ENCODE peak calls at places on chromosome 3, in four cellular contexts. G, W, S and D are unnamed samples.

GRCh38 chr3:168066882-168067281 is 28.8 kb downstream of the GOLIM4 start:
- DNase-seq in G (no peak), W (no peak), S (no peak), D (no peak)

GRCh38 chr3:135224963-135225362 is 429.9 kb downstream of the EPHB1 start:
- DNase-seq in G (no peak), W (no peak), S (no peak), D (no peak)

GRCh38 chr3:28268989-28269388 is 27.6 kb downstream of the CMC1 start:
- DNase-seq in G (no peak), W (no peak), S (no peak), D (no peak)

GRCh38 chr3:4565806-4566501 is 72.8 kb downstream of the ITPR1 start:
- DNase-seq in G (no peak), W (no peak), S (peak), D (no peak)

GRCh38 chr3:53956591-53956990 is 64.9 kb upstream of the SELENOK start:
- DNase-seq in G (no peak), W (no peak), S (no peak), D (no peak)

GRCh38 chr3:105835606-105836005 is 33.2 kb downstream of the CBLB start:
- DNase-seq in G (no peak), W (no peak), S (no peak), D (no peak)

GRCh38 chr3:58751235-58751634 is 84.7 kb upstream of the FAM3D start:
- DNase-seq in G (no peak), W (no peak), S (no peak), D (no peak)

GRCh38 chr3:113532698-113533533 is 561 bp downstream of the SIDT1 start:
- DNase-seq in G (no peak), W (no peak), S (no peak), D (no peak)

GRCh38 chr3:145333931-145334330 is 827.1 kb downstream of the PLOD2 start:
- DNase-seq in G (no peak), W (no peak), S (peak), D (no peak)

GRCh38 chr3:43477600-43477999 is 144.2 kb downstream of the ANO10 start:
- DNase-seq in G (no peak), W (no peak), S (no peak), D (no peak)

GRCh38 chr3:31688847-31689246 is 156.1 kb downstream of the STT3B start:
- DNase-seq in G (no peak), W (no peak), S (no peak), D (no peak)

GRCh38 chr3:140917769-140918168 is 23.9 kb upstream of the SLC25A36 start:
- DNase-seq in G (no peak), W (no peak), S (no peak), D (no peak)

GRCh38 chr3:185647134-185647879 is 61.2 kb downstream of the SENP2 start:
- DNase-seq in G (peak), W (no peak), S (no peak), D (no peak)

GRCh38 chr3:83877909-83878308 is 1080.9 kb upstream of the CADM2 start:
- DNase-seq in G (peak), W (no peak), S (no peak), D (no peak)

GRCh38 chr3:109373933-109374332 is 36.6 kb upstream of the DPPA4 start:
- DNase-seq in G (no peak), W (no peak), S (no peak), D (no peak)

GRCh38 chr3:34206996-34207395 is 408.6 kb downstream of the PDCD6IP start:
- DNase-seq in G (peak), W (peak), S (no peak), D (no peak)

GRCh38 chr3:66066963-66067617 is 28.4 kb upstream of the MAGI1 start:
- DNase-seq in G (no peak), W (no peak), S (no peak), D (no peak)